ENCODE peak calls at places on chromosomes 2 and 18, in four cellular contexts. S is A549, O is Karpas-422, H is ovary. D is an unnamed sample.

GRCh38 chr2:147639891-147640290 is 204.9 kb upstream of the ACVR2A start:
- DNase-seq in S (no peak), H (no peak), O (no peak), D (no peak)

GRCh38 chr2:209817818-209818420 is 46.3 kb downstream of the UNC80 start:
- DNase-seq in H (no peak), O (no peak), S (no peak), D (no peak)

GRCh38 chr2:54613361-54613760 is 110.1 kb upstream of the EML6 start:
- DNase-seq in H (no peak), S (no peak), O (no peak), D (no peak)

GRCh38 chr2:30385327-30385726 is 61.7 kb upstream of the LCLAT1 start:
- DNase-seq in H (no peak), O (no peak), S (no peak), D (no peak)

GRCh38 chr2:241080405-241081189 is 21.5 kb downstream of the MTERF4 start:
- DNase-seq in O (no peak), S (no peak), H (no peak), D (no peak)

GRCh38 chr2:21270083-21270491 is 146.3 kb downstream of the TDRD15 start:
- DNase-seq in O (no peak), S (no peak), H (no peak), D (no peak)

GRCh38 chr18:74914648-74915047 is 294.3 kb downstream of the PTGR3 start:
- DNase-seq in S (no peak), O (no peak), H (no peak), D (no peak)

GRCh38 chr2:44246436-44246835 is 28.8 kb upstream of the SLC3A1 start:
- DNase-seq in H (no peak), S (no peak), O (no peak), D (no peak)

GRCh38 chr2:230893881-230894781 is 29.4 kb downstream of the ITM2C start:
- DNase-seq in O (peak), S (no peak), H (no peak), D (no peak)

GRCh38 chr2:208033701-208034502 is 8.6 kb upstream of the PLEKHM3 start:
- DNase-seq in O (peak), H (no peak), S (no peak), D (peak)

GRCh38 chr2:48543895-48544294 is 13.9 kb downstream of the STON1 start:
- DNase-seq in H (no peak), O (no peak), S (no peak), D (no peak)

GRCh38 chr2:102277202-102277700 is 34.1 kb upstream of the IL1RL1 start:
- DNase-seq in O (no peak), S (no peak), H (no peak), D (no peak)

GRCh38 chr18:76416935-76417334 is 78.1 kb downstream of the ZNF516 start:
- DNase-seq in S (no peak), O (no peak), H (peak), D (no peak)

GRCh38 chr2:74461187-74462053 is 3.2 kb downstream of the WBP1 start:
- DNase-seq in H (peak), S (no peak), O (peak), D (no peak)

GRCh38 chr2:88234760-88235159 is 64.6 kb downstream of the THNSL2 start:
- DNase-seq in O (no peak), S (no peak), H (no peak), D (no peak)

GRCh38 chr2:211455225-211455841 is 898.9 kb downstream of the CPS1 start:
- DNase-seq in S (peak), H (no peak), O (peak), D (no peak)

GRCh38 chr2:27809761-27810241 is 38.3 kb downstream of the MRPL33 start:
- DNase-seq in O (no peak), S (peak), H (no peak), D (no peak)

GRCh38 chr2:74575320-74575719 is 20.8 kb downstream of the DOK1 start:
- DNase-seq in H (no peak), S (no peak), O (no peak), D (no peak)

GRCh38 chr2:5980351-5981054 is 288.3 kb downstream of the SOX11 start:
- DNase-seq in H (no peak), O (no peak), S (no peak), D (no peak)

GRCh38 chr2:216665717-216666116 is 29.6 kb downstream of the IGFBP5 start:
- DNase-seq in O (no peak), H (peak), S (no peak), D (no peak)

GRCh38 chr2:69945447-69945846 is 16.0 kb downstream of the ASPRV1 start:
- DNase-seq in O (no peak), S (no peak), H (no peak), D (peak)
- H3K27ac ChIP-seq in O (no peak), S (peak), H (no peak), D (peak)

GRCh38 chr2:63849381-63850203 is 7.9 kb downstream of the UGP2 start:
- DNase-seq in S (no peak), H (no peak), O (no peak), D (no peak)
- H3K4me3 ChIP-seq in S (no peak), H (no peak), O (no peak), D (no peak)

DNA sequence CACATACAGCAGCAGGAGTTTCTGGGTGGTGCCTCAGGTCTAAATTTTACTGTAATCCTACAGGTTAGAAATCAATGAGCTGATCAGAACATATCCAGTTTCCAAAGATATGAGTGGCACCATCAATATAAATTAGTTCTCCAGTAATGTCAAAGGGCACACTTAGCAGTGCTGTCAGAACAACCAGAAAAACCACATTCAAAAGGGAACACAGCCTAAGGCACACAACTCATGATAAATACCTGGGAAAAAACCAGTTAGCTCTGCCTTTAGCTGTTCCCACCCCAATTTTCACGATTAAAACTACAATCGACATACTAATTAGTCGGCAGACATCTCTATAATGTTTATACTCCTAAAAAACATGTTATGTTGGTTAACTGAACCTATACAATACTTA is 31.5 kb downstream of the ATP8B1 start:
- DNase-seq in H (no peak), O (no peak), S (no peak), D (no peak)
- H3K27ac ChIP-seq in H (no peak), O (no peak), S (peak), D (peak)

DNA sequence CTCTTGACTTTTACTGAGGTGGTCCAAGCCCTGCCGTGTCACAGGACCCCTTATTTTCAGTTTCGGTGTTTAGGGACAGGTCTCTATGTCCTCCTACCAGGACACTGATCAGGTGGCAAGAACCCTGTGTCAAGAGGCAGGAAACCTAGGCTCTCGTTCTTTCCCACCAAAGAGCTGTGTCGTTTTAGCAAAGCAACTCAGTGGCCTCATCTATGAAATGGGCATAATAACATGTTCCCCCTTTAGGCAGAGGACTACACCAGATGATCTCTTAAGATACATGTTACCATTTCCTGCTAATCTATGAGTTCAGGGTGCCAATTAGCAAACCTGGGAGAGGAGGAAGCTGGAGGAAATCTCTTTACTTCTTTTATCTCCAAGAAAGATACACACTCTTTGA is 1.9 kb downstream of the RAB31 start:
- DNase-seq in O (no peak), H (no peak), S (no peak), D (no peak)
- H3K4me3 ChIP-seq in O (no peak), H (peak), S (no peak), D (peak)

GRCh38 chr2:85524567-85524923 is 14.4 kb upstream of the MAT2A start:
- DNase-seq in O (no peak), H (no peak), S (no peak), D (no peak)
- H3K27ac ChIP-seq in O (no peak), H (no peak), S (peak), D (no peak)

DNA sequence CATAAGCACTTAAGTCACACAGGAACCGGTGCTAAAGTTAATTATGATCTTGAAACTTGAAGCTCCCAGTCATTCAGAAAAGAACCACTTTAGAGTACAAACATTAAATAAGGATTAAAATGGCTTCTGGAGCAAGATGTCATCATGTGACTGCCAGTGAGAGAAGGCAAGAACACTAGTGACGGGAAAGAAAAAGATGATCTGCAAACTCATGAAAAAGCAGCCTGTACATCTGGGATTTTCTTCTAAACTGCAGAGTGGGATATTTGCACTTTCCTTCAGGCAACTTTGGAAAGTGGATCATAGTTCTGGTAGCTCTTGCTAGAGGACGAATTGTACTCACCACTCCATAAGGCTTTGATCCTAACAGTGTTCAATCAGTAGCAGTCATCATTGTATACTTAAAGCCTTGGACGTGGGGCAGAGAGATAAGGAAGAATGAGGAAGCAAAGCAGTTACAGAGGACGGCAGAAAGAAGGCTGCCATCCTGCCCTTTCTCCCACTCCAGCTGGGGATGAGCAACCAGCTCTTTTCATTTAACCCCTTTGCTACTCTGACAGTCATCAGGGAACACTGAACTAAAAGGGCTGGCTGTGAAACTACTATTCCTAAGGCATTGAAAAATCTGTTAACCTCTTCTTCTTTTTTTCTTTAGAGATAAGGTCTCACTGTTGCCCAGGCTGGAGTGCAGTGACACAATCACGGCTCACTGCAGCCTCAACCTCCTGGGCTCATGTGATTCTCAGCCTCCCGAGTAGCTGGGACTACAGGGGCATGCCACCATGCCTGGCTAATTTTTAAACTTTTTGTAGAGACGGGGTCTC is 18.1 kb downstream of the ABHD3 start:
- DNase-seq in S (no peak), O (no peak), H (no peak), D (no peak)
- H3K4me3 ChIP-seq in S (no peak), O (no peak), H (no peak), D (no peak)

GRCh38 chr2:69311017-69311416 is 76.0 kb downstream of the GFPT1 start:
- DNase-seq in S (no peak), H (no peak), O (no peak), D (no peak)
- H3K27ac ChIP-seq in S (no peak), H (no peak), O (no peak), D (peak)

GRCh38 chr2:10919415-10919775 is 7.7 kb downstream of the KCNF1 start:
- DNase-seq in S (no peak), O (no peak), H (no peak), D (no peak)
- H3K4me3 ChIP-seq in S (no peak), O (no peak), H (no peak), D (no peak)

DNA sequence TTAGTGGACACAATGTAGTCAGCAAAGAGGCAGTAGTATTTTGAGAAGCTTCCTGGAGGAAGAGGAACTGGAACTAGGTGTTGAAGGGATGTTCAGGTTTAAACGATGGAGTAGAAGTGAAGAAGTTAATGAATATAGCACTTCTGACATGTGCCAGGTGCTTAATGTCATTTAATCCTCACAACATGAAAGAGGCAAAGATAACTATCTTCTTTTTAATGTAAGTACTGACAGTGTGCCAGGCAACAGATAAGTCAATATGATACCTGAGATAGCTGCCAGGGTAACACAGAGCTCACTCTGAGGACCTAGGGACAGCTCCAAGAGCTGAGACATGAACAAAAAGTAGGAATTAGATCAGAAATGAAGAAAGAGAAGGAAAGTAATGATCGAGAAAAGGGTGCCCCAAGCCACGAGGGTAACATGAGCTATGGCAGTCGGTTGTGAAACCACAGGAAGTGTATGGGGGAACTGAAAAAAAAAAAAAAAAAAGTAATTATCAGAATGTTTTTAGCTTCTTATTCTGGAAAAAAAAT is 140.7 kb downstream of the RNF144A start:
- DNase-seq in H (no peak), O (peak), S (no peak), D (no peak)
- H3K27ac ChIP-seq in H (no peak), O (no peak), S (no peak), D (peak)

D was measured in left lung.